ENCODE peak calls at places on chromosomes 2 and 18, in four cellular contexts. Y, S, U and H are unnamed samples.

GRCh38 chr2:231800493-231801091 is 14.3 kb downstream of the COPS7B start:
- DNase-seq in Y (peak), S (peak), U (peak), H (no peak)

GRCh38 chr2:15812187-15812830 is 128.0 kb upstream of the MYCN start:
- DNase-seq in Y (peak), S (no peak), U (no peak), H (no peak)

GRCh38 chr2:54545700-54546450 is 89.7 kb downstream of the SPTBN1 start:
- DNase-seq in Y (no peak), S (peak), U (no peak), H (peak)

GRCh38 chr2:120957905-120958304 is 222.2 kb downstream of the GLI2 start:
- DNase-seq in Y (no peak), S (no peak), U (no peak), H (no peak)

GRCh38 chr2:177906041-177906718 is 166.4 kb downstream of the PDE11A start:
- DNase-seq in Y (peak), S (peak), U (peak), H (peak)

GRCh38 chr18:37457754-37458153 is 107.8 kb downstream of the CELF4 start:
- DNase-seq in Y (no peak), S (no peak), U (no peak), H (no peak)

GRCh38 chr18:46333371-46334199 is 229.4 kb downstream of the HAUS1 start:
- DNase-seq in Y (peak), S (no peak), U (peak), H (no peak)

GRCh38 chr2:202096736-202097135 is 23.7 kb downstream of the KIAA2012 start:
- DNase-seq in Y (no peak), S (no peak), U (no peak), H (no peak)

GRCh38 chr2:223010641-223011040 is 41.3 kb upstream of the KCNE4 start:
- DNase-seq in Y (no peak), S (no peak), U (no peak), H (no peak)

GRCh38 chr2:181642071-181642470 is 14.8 kb downstream of the CERKL start:
- DNase-seq in Y (no peak), S (no peak), U (no peak), H (no peak)
- TF ChIP-seq TCF7L2 in Y (no peak), S (no peak), U (no peak), H (no peak)

DNA sequence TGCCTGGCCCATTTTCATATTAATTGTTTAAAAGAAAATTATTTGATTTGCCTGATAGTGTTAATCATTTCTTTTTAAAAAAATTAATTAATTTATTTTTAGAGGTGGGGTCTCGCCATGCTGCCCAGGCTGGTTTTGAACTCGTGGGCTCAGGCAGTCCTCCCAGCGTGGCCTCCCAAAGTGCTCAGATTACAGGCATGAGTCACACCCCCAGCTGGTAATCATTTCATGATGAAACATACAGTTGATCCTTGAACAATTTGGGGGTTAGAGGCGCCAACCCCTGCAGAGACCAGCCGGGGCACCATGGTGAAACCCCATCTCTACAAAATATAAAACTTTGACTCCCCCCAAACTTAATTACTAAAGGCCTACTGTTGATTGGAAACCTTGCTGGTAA is 7.9 kb downstream of the GPN1 start:
- DNase-seq in Y (no peak), S (no peak), U (no peak), H (no peak)
- TF ChIP-seq TCF7L2 in Y (no peak), S (no peak), U (no peak), H (no peak)

GRCh38 chr2:175490306-175490705 is 308.8 kb upstream of the ATP5MC3 start:
- DNase-seq in Y (no peak), S (no peak), U (no peak), H (no peak)
- TF ChIP-seq TCF7L2 in Y (no peak), S (no peak), U (no peak), H (no peak)

GRCh38 chr18:12608292-12608691 is 49.6 kb downstream of the SPIRE1 start:
- DNase-seq in Y (no peak), S (peak), U (no peak), H (no peak)
- TF ChIP-seq TCF7L2 in Y (no peak), S (no peak), U (no peak), H (no peak)

DNA sequence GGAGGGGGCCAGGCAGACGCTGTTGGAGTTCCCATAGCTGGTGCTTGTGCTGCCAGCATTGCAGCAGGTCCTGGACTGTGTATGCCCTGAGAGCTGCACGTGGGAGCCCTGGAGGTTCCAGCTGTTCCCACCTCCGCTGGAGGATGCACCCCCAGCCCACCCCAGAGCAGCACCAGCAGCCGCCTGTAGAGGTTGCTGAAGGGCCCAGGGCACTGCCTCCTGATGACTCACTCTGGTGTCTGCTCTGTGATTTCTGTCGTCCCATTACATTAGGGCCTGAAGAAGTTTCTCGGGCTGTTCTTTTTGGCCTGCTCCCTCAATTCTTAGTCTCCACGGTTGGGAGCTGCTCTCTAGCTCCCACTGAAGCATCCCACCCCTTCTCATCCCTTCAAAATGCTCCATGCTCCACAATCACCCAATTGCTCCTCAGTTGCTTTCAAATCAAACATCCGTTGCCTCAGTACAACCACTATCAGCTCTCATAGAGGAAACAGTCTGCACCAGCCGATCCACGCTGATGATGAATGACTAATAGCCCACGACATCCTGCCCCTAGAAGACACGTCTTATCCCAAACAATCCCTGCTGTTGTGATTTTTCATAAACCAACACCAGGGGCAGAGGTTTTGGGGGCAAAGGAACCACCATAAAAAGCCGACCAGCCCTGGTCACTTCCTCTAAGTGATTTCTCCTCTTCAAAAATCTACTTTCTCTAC is 65.2 kb upstream of the RNF152 start:
- DNase-seq in Y (no peak), S (no peak), U (no peak), H (no peak)
- TF ChIP-seq TCF7L2 in Y (no peak), S (no peak), U (no peak), H (no peak)

GRCh38 chr2:238945433-238946150 is 97.7 kb downstream of the TWIST2 start:
- DNase-seq in Y (peak), S (peak), U (peak), H (no peak)

GRCh38 chr2:238948765-238949641 is 101.1 kb downstream of the TWIST2 start:
- DNase-seq in Y (no peak), S (no peak), U (no peak), H (no peak)

GRCh38 chr2:238947920-238948710 is 100.2 kb downstream of the TWIST2 start:
- DNase-seq in Y (no peak), S (peak), U (peak), H (peak)

GRCh38 chr2:238946586-238947242 is 98.8 kb downstream of the TWIST2 start:
- DNase-seq in Y (no peak), S (no peak), U (no peak), H (no peak)

GRCh38 chr2:238947243-238947760 is 99.4 kb downstream of the TWIST2 start:
- DNase-seq in Y (no peak), S (no peak), U (no peak), H (no peak)
- TF ChIP-seq TCF7L2 in Y (no peak), S (no peak), U (no peak), H (no peak)

DNA sequence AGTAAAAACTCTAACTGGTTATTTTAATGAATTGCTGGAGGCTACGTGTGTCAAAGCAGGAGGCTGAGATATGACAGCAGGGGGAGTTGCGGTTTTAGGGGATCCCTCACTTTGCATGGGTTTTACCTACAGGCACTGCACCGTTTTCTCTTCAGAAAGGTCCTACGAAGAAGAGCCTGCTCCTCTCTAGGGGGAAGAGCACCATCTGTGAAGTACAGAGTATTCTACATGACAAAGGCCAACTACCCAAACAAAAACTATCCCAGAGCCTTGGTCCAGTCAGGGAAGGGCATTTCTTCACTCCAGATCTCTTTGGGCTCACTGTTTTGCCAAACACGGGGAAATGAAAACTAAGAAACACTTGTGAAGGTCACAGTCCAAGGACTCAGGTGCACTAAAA is 696.7 kb upstream of the SOX11 start:
- DNase-seq in Y (no peak), S (no peak), U (no peak), H (no peak)
- TF ChIP-seq TCF7L2 in Y (no peak), S (no peak), U (no peak), H (no peak)

GRCh38 chr2:10400568-10400977 is 47.6 kb downstream of the ODC1 start:
- DNase-seq in Y (no peak), S (no peak), U (no peak), H (no peak)

GRCh38 chr2:10399358-10399757 is 48.8 kb downstream of the ODC1 start:
- DNase-seq in Y (no peak), S (no peak), U (no peak), H (no peak)

GRCh38 chr2:10402652-10403215 is 45.4 kb downstream of the ODC1 start:
- DNase-seq in Y (no peak), S (no peak), U (no peak), H (no peak)

GRCh38 chr2:10400002-10400401 is 48.1 kb downstream of the ODC1 start:
- DNase-seq in Y (no peak), S (no peak), U (no peak), H (no peak)

GRCh38 chr2:10400978-10401951 is 46.9 kb downstream of the ODC1 start:
- DNase-seq in Y (no peak), S (peak), U (no peak), H (no peak)
- TF ChIP-seq TCF7L2 in Y (no peak), S (no peak), U (no peak), H (no peak)

GRCh38 chr2:161206491-161207032 is 46.3 kb downstream of the TANK start:
- DNase-seq in Y (no peak), S (no peak), U (no peak), H (no peak)

GRCh38 chr2:161204846-161205245 is 44.6 kb downstream of the TANK start:
- DNase-seq in Y (no peak), S (no peak), U (no peak), H (no peak)

GRCh38 chr2:161209902-161210301 is 49.7 kb downstream of the TANK start:
- DNase-seq in Y (no peak), S (no peak), U (no peak), H (no peak)

GRCh38 chr2:161207941-161208340 is 47.7 kb downstream of the TANK start:
- DNase-seq in Y (no peak), S (no peak), U (no peak), H (no peak)

DNA sequence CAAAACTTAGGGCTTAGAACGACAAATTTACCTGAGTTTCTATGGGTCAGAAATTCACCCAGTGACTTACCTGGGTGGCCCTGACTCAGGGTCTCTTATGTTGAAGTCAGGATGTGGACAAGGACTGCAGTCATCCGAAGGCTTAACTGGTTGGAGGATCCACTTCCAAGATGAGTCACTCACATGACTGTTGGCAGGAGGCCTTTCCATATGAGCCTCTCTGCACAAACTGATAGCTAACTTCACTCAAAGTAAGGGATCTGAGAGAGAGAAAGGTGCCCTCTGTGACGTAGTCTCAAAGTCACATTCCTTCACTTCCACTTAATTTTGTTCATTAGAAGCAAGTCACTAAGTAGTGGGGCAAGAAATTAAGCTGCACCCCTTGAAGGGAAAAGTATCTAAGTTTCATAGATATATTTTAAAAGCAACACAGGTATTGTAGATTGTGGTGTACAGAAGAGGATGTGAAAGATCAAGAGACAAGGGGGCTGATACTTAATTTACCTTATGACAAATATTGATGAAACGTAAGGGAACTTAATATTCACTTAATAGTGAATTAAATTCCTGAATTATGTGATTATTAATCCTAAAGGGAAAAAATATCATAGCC is 48.4 kb downstream of the TANK start:
- DNase-seq in Y (peak), S (peak), U (peak), H (no peak)
- TF ChIP-seq TCF7L2 in Y (no peak), S (no peak), U (no peak), H (no peak)

DNA sequence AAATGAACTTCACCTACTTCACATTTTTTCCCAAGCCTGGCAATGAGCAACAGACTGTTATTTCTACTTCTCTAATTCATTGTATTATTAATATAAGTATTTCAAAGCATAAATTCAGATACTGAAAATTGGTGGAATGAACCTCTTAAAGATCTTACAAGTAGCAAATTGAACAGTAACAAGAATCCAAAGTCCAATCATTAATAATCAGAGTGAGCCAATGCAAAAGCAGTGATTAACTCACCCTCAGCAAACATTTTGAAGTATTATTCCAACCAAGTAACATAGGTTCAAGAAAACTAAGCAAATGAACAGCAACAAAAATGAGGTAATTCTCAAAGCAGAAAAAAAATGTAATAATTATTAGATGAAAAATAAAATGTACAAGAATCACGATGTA is 288.1 kb upstream of the ZC3H15 start:
- DNase-seq in Y (no peak), S (no peak), U (no peak), H (no peak)
- TF ChIP-seq TCF7L2 in Y (no peak), S (no peak), U (no peak), H (no peak)